ENCODE peak calls at places on chromosomes 4 and X, in six cellular contexts. W is tibial artery, Q is K562, O is heart left ventricle, G is right atrium auricular region, V is stomach. L is an unnamed sample.

GRCh38 chr4:2272026-2272827 is 10.3 kb upstream of the MXD4 start:
- DNase-seq in W (no peak), Q (no peak), O (peak; percentile 33), G (no peak), V (no peak), L (no peak)

GRCh38 chr4:47531241-47531953 is 46.3 kb downstream of the ATP10D start:
- DNase-seq in W (no peak), Q (no peak), O (no peak), G (no peak), V (peak; percentile 29), L (peak; percentile 14)

GRCh38 chr4:15809058-15809457 is 30.9 kb downstream of the CD38 start:
- DNase-seq in W (no peak), Q (no peak), O (no peak), G (no peak), V (no peak), L (no peak)

GRCh38 chrX:122238801-122239200 is 945.3 kb upstream of the GRIA3 start:
- DNase-seq in W (no peak), Q (no peak), O (no peak), G (no peak), V (no peak), L (no peak)

GRCh38 chrX:136752796-136753195 is 27.9 kb downstream of the ARHGEF6 start:
- DNase-seq in W (peak; percentile 35), Q (no peak), O (no peak), G (no peak), V (no peak), L (no peak)

GRCh38 chr4:173489514-173489913 is 40.5 kb downstream of the HAND2 start:
- DNase-seq in W (no peak), Q (no peak), O (no peak), G (no peak), V (no peak), L (no peak)

GRCh38 chr4:73816814-73817213 is 19.7 kb upstream of the CXCL6 start:
- DNase-seq in W (no peak), Q (no peak), O (no peak), G (no peak), V (no peak), L (peak; percentile 8)

GRCh38 chr4:40845136-40845910 is 95.6 kb downstream of the NSUN7 start:
- DNase-seq in W (no peak), Q (no peak), O (no peak), G (no peak), V (no peak), L (no peak)

GRCh38 chrX:103211012-103211715 is 3.7 kb upstream of the BEX4 start:
- DNase-seq in W (peak; percentile 32), Q (no peak), O (no peak), G (peak; percentile 65), V (peak; percentile 44), L (peak; percentile 61)

GRCh38 chrX:136835761-136836160 is 44.8 kb downstream of the RBMX start:
- DNase-seq in W (no peak), Q (no peak), O (no peak), G (no peak), V (no peak), L (no peak)

GRCh38 chr4:40720351-40720750 is 29.4 kb upstream of the NSUN7 start:
- DNase-seq in W (no peak), Q (no peak), O (no peak), G (no peak), V (no peak), L (no peak)

GRCh38 chr4:1463088-1463926 is 57.1 kb upstream of the NKX1-1 start:
- DNase-seq in W (no peak), Q (no peak), O (no peak), G (no peak), V (peak; percentile 17), L (no peak)

GRCh38 chrX:46759645-46759974 is 692 bp upstream of the SLC9A7 start:
- DNase-seq in W (no peak), Q (no peak), O (no peak), G (no peak), V (no peak), L (no peak)

GRCh38 chr4:25484243-25484721 is 107.2 kb downstream of the ANAPC4 start:
- DNase-seq in W (no peak), Q (no peak), O (no peak), G (no peak), V (no peak), L (no peak)

GRCh38 chr4:17098946-17099345 is 200.5 kb upstream of the LDB2 start:
- DNase-seq in W (no peak), Q (no peak), O (no peak), G (no peak), V (no peak), L (no peak)

GRCh38 chr4:5711479-5712184 is 631 bp downstream of the EVC start:
- DNase-seq in W (no peak), Q (no peak), O (no peak), G (no peak), V (no peak), L (peak; percentile 25)

GRCh38 chr4:152708361-152708760 is 28.6 kb upstream of the TMEM154 start:
- DNase-seq in W (no peak), Q (no peak), O (no peak), G (no peak), V (no peak), L (no peak)

GRCh38 chr4:178136736-178137345 is 694.6 kb upstream of the AGA start:
- DNase-seq in W (no peak), Q (no peak), O (no peak), G (peak; percentile 55), V (no peak), L (no peak)

GRCh38 chr4:120009731-120010130 is 56.9 kb downstream of the MAD2L1 start:
- DNase-seq in W (no peak), Q (no peak), O (no peak), G (no peak), V (no peak), L (no peak)

GRCh38 chr4:11954093-11954492 is 525.4 kb upstream of the HS3ST1 start:
- DNase-seq in W (no peak), Q (peak; percentile 8), O (no peak), G (no peak), V (no peak), L (no peak)

GRCh38 chrX:69320116-69320515 is 154.9 kb upstream of the PJA1 start:
- DNase-seq in W (no peak), Q (no peak), O (no peak), G (no peak), V (peak; percentile 15), L (no peak)

GRCh38 chrX:1062351-1062750 is 150.1 kb downstream of the CRLF2 start:
- DNase-seq in W (no peak), Q (no peak), O (no peak), G (no peak), V (no peak), L (no peak)
- TF ChIP-seq CTCF in W (no peak), Q (no peak), O (no peak), G (no peak), V (no peak), L (no peak)

DNA sequence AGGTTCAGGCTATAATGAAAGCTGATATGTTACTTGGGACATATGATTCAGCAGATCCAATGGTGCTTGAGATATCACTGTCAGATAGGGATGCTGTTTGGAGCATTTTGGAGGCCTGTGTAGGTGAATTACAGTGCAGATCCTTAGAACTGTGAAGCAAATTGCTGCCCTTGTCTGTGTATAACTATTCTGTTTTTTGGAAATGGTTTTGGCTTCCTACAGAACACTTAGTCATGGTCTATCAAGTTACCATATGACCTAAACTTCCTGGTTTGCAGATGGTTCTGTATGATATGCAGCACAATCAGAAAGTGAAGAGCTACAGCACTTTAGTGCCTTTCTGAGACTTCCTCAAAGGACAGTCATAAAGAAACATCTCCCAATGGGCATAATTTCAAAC is 688.6 kb downstream of the SH3BGRL start:
- DNase-seq in W (no peak), Q (no peak), O (no peak), G (no peak), V (no peak), L (no peak)
- H3K9me3 ChIP-seq in W (no peaks in the 10 kb centered on the region), Q (no peaks in the 10 kb centered on the region), O (no peaks in the 10 kb centered on the region), G (no peaks in the 10 kb centered on the region), V (no peaks in the 10 kb centered on the region), L (no peaks in the 10 kb centered on the region)

GRCh38 chr4:38354872-38355271 is 309.1 kb upstream of the KLF3 start:
- DNase-seq in W (no peak), Q (no peak), O (no peak), G (no peak), V (no peak), L (no peak)

GRCh38 chr4:38356686-38357085 is 307.3 kb upstream of the KLF3 start:
- DNase-seq in W (no peak), Q (no peak), O (no peak), G (no peak), V (no peak), L (no peak)

GRCh38 chr4:38359113-38359512 is 304.9 kb upstream of the KLF3 start:
- DNase-seq in W (no peak), Q (no peak), O (no peak), G (no peak), V (no peak), L (no peak)

GRCh38 chr4:38357546-38357945 is 306.5 kb upstream of the KLF3 start:
- DNase-seq in W (no peak), Q (no peak), O (no peak), G (no peak), V (no peak), L (no peak)

GRCh38 chr4:38354421-38354820 is 309.6 kb upstream of the KLF3 start:
- DNase-seq in W (no peak), Q (no peak), O (no peak), G (no peak), V (no peak), L (no peak)
- H3K27ac ChIP-seq in W (no peak overlapping the region), Q (no peak overlapping the region), O (no peak overlapping the region), G (no peak overlapping the region), V (no peak overlapping the region), L (no peak overlapping the region)

DNA sequence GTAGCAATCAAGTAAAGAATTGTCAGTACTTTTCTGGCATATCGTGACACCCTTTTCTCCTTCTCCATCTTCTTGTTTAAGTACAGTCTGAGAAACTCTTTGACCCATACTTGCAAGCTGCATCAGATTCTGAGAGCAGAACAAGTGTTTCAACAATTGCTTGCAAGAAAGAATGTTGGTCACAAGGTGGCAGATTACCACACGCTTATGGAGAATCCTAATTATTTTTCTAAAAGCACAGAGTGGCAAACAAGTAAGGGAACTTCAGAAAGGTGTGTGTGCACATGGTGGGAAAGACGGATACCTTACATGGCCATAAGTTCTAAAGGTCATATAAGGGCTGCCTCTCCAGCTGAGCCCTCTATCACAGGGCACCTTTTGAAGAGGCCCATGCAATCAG is 136.4 kb upstream of the FGF13 start:
- DNase-seq in W (no peak), Q (no peak), O (no peak), G (no peak), V (no peak), L (no peak)
- TF ChIP-seq CTCF in W (no peak), Q (no peak), O (peak; percentile 14), G (no peak), V (peak; percentile 15), L (no peak)

GRCh38 chrX:146454363-146454762 is 355.2 kb upstream of the CXorf51B start:
- DNase-seq in W (no peak), Q (no peak), O (no peak), G (no peak), V (no peak), L (no peak)
- H3K9me3 ChIP-seq in W (no peaks in the 10 kb centered on the region), Q (no peaks in the 10 kb centered on the region), O (no peaks in the 10 kb centered on the region), G (no peaks in the 10 kb centered on the region), V (no peaks in the 10 kb centered on the region), L (no peaks in the 10 kb centered on the region)

L was measured in body of pancreas.